ENCODE peak calls at places on chromosome 18, in four cellular contexts. One of them, this sample, is unnamed.

GRCh38 chr18:61946449-61946848 is 53.6 kb upstream of the RNF152 start:
- DNase-seq in non-pigmented ciliary epithelial cell: peak
- DNase-seq in colonic mucosa: no peak
- DNase-seq in M059J: peak
- DNase-seq in this sample: no peak

GRCh38 chr18:53909668-53910067 is 314.8 kb downstream of the MBD2 start:
- DNase-seq in non-pigmented ciliary epithelial cell: no peak
- DNase-seq in colonic mucosa: no peak
- DNase-seq in M059J: peak
- DNase-seq in this sample: peak

GRCh38 chr18:33802955-33803354 is 224.9 kb downstream of the ASXL3 start:
- DNase-seq in non-pigmented ciliary epithelial cell: no peak
- DNase-seq in colonic mucosa: peak
- DNase-seq in M059J: no peak
- DNase-seq in this sample: no peak

GRCh38 chr18:7760967-7761946 is 194.1 kb downstream of the PTPRM start:
- DNase-seq in non-pigmented ciliary epithelial cell: peak
- DNase-seq in colonic mucosa: no peak
- DNase-seq in M059J: no peak
- DNase-seq in this sample: no peak

GRCh38 chr18:58355243-58355642 is 273.6 kb downstream of the ALPK2 start:
- DNase-seq in non-pigmented ciliary epithelial cell: no peak
- DNase-seq in colonic mucosa: no peak
- DNase-seq in M059J: no peak
- DNase-seq in this sample: no peak

GRCh38 chr18:40852406-40852805 is 1102.6 kb upstream of the PIK3C3 start:
- DNase-seq in non-pigmented ciliary epithelial cell: no peak
- DNase-seq in colonic mucosa: no peak
- DNase-seq in M059J: peak
- DNase-seq in this sample: no peak

GRCh38 chr18:7303306-7303705 is 72.4 kb downstream of the LRRC30 start:
- DNase-seq in non-pigmented ciliary epithelial cell: no peak
- DNase-seq in colonic mucosa: no peak
- DNase-seq in M059J: no peak
- DNase-seq in this sample: peak

GRCh38 chr18:62716679-62717058 is 1.3 kb downstream of the PHLPP1 start:
- DNase-seq in non-pigmented ciliary epithelial cell: no peak
- DNase-seq in colonic mucosa: peak
- DNase-seq in M059J: peak
- DNase-seq in this sample: peak

GRCh38 chr18:51897884-51898283 is 442.1 kb upstream of the DCC start:
- DNase-seq in non-pigmented ciliary epithelial cell: no peak
- DNase-seq in colonic mucosa: peak
- DNase-seq in M059J: peak
- DNase-seq in this sample: no peak

GRCh38 chr18:23828426-23828825 is 139.2 kb downstream of the LAMA3 start:
- DNase-seq in non-pigmented ciliary epithelial cell: peak
- DNase-seq in colonic mucosa: no peak
- DNase-seq in M059J: peak
- DNase-seq in this sample: peak

GRCh38 chr18:10286580-10287150 is 167.8 kb upstream of the APCDD1 start:
- DNase-seq in non-pigmented ciliary epithelial cell: no peak
- DNase-seq in colonic mucosa: no peak
- DNase-seq in M059J: no peak
- DNase-seq in this sample: no peak

GRCh38 chr18:46555724-46556123 is 101.3 kb downstream of the LOXHD1 start:
- DNase-seq in non-pigmented ciliary epithelial cell: no peak
- DNase-seq in colonic mucosa: no peak
- DNase-seq in M059J: peak
- DNase-seq in this sample: peak

GRCh38 chr18:58336605-58337004 is 292.3 kb downstream of the ALPK2 start:
- DNase-seq in non-pigmented ciliary epithelial cell: peak
- DNase-seq in colonic mucosa: no peak
- DNase-seq in M059J: peak
- DNase-seq in this sample: no peak

GRCh38 chr18:46338213-46338612 is 234.0 kb downstream of the HAUS1 start:
- DNase-seq in non-pigmented ciliary epithelial cell: no peak
- DNase-seq in colonic mucosa: no peak
- DNase-seq in M059J: no peak
- DNase-seq in this sample: peak

GRCh38 chr18:79766308-79766707 is 31.4 kb upstream of the KCNG2 start:
- DNase-seq in non-pigmented ciliary epithelial cell: no peak
- DNase-seq in colonic mucosa: no peak
- DNase-seq in M059J: no peak
- DNase-seq in this sample: no peak

GRCh38 chr18:46425511-46425910 is 231.5 kb downstream of the LOXHD1 start:
- DNase-seq in non-pigmented ciliary epithelial cell: no peak
- DNase-seq in colonic mucosa: no peak
- DNase-seq in M059J: no peak
- DNase-seq in this sample: no peak

GRCh38 chr18:7902399-7902839 is 335.3 kb downstream of the PTPRM start:
- DNase-seq in non-pigmented ciliary epithelial cell: peak
- DNase-seq in colonic mucosa: peak
- DNase-seq in M059J: peak
- DNase-seq in this sample: no peak

GRCh38 chr18:48990497-48991298 is 39.9 kb upstream of the SMAD7 start:
- DNase-seq in non-pigmented ciliary epithelial cell: no peak
- DNase-seq in colonic mucosa: no peak
- DNase-seq in M059J: peak
- DNase-seq in this sample: peak

GRCh38 chr18:45335644-45336043 is 279.6 kb upstream of the SLC14A2 start:
- DNase-seq in non-pigmented ciliary epithelial cell: no peak
- DNase-seq in colonic mucosa: no peak
- DNase-seq in M059J: peak
- DNase-seq in this sample: peak

GRCh38 chr18:23900979-23901378 is 113.6 kb upstream of the TTC39C start:
- DNase-seq in non-pigmented ciliary epithelial cell: no peak
- DNase-seq in colonic mucosa: no peak
- DNase-seq in M059J: peak
- DNase-seq in this sample: no peak

GRCh38 chr18:31098878-31099277 is 3.3 kb downstream of the DSC2 start:
- DNase-seq in non-pigmented ciliary epithelial cell: no peak
- DNase-seq in colonic mucosa: no peak
- DNase-seq in M059J: no peak
- DNase-seq in this sample: no peak

GRCh38 chr18:24417465-24417864 is 9.0 kb upstream of the IMPACT start:
- DNase-seq in non-pigmented ciliary epithelial cell: no peak
- DNase-seq in colonic mucosa: no peak
- DNase-seq in M059J: no peak
- DNase-seq in this sample: no peak